ENCODE peak calls at places on chromosomes 3 and 15, in six cellular contexts. One of them, this sample, is unnamed.

GRCh38 chr3:186002884-186003472 is 65.2 kb upstream of the TRA2B start:
- DNase-seq in mammary epithelial cell: peak; percentile 41
- DNase-seq in naive thymus-derived CD4-positive, alpha-beta T cell: no peak
- DNase-seq in lung: no peak
- DNase-seq in PC-3: peak; percentile 41
- DNase-seq in neuronal stem cell: no peak
- DNase-seq in this sample: no peak

GRCh38 chr3:54951405-54951804 is 23.5 kb upstream of the LRTM1 start:
- DNase-seq in lung: peak; percentile 51
- DNase-seq in neuronal stem cell: peak; percentile 36
- DNase-seq in mammary epithelial cell: peak; percentile 17
- DNase-seq in naive thymus-derived CD4-positive, alpha-beta T cell: no peak
- DNase-seq in PC-3: peak; percentile 53
- DNase-seq in this sample: no peak

GRCh38 chr3:194572944-194573491 is 60.2 kb downstream of the TMEM44 start:
- DNase-seq in neuronal stem cell: no peak
- DNase-seq in naive thymus-derived CD4-positive, alpha-beta T cell: no peak
- DNase-seq in PC-3: no peak
- DNase-seq in lung: no peak
- DNase-seq in mammary epithelial cell: peak; percentile 62
- DNase-seq in this sample: no peak

GRCh38 chr3:42700366-42701288 is 2.0 kb downstream of the HHATL start:
- DNase-seq in mammary epithelial cell: no peak
- DNase-seq in lung: no peak
- DNase-seq in PC-3: no peak
- DNase-seq in neuronal stem cell: no peak
- DNase-seq in naive thymus-derived CD4-positive, alpha-beta T cell: no peak
- DNase-seq in this sample: no peak

GRCh38 chr15:36947035-36947719 is 153.2 kb downstream of the MEIS2 start:
- DNase-seq in lung: no peak
- DNase-seq in mammary epithelial cell: no peak
- DNase-seq in neuronal stem cell: no peak
- DNase-seq in naive thymus-derived CD4-positive, alpha-beta T cell: no peak
- DNase-seq in PC-3: no peak
- DNase-seq in this sample: no peak

GRCh38 chr3:54827056-54827687 is 100.7 kb downstream of the LRTM1 start:
- DNase-seq in lung: no peak
- DNase-seq in neuronal stem cell: no peak
- DNase-seq in mammary epithelial cell: no peak
- DNase-seq in PC-3: no peak
- DNase-seq in naive thymus-derived CD4-positive, alpha-beta T cell: no peak
- DNase-seq in this sample: no peak

GRCh38 chr15:79432345-79433311 is 492 bp downstream of the MINAR1 start:
- DNase-seq in mammary epithelial cell: peak; percentile 14
- DNase-seq in neuronal stem cell: no peak
- DNase-seq in lung: no peak
- DNase-seq in PC-3: no peak
- DNase-seq in naive thymus-derived CD4-positive, alpha-beta T cell: no peak
- DNase-seq in this sample: no peak

GRCh38 chr3:127701281-127701792 is 28.6 kb downstream of the ABTB1 start:
- DNase-seq in PC-3: no peak
- DNase-seq in lung: no peak
- DNase-seq in naive thymus-derived CD4-positive, alpha-beta T cell: no peak
- DNase-seq in neuronal stem cell: no peak
- DNase-seq in mammary epithelial cell: no peak
- DNase-seq in this sample: no peak

GRCh38 chr3:127459891-127460290 is 130.6 kb downstream of the TPRA1 start:
- DNase-seq in PC-3: no peak
- DNase-seq in lung: no peak
- DNase-seq in neuronal stem cell: no peak
- DNase-seq in mammary epithelial cell: no peak
- DNase-seq in naive thymus-derived CD4-positive, alpha-beta T cell: no peak
- DNase-seq in this sample: no peak

GRCh38 chr15:64247906-64248541 is 85.2 kb upstream of the PPIB start:
- DNase-seq in neuronal stem cell: peak; percentile 29
- DNase-seq in PC-3: peak; percentile 87
- DNase-seq in mammary epithelial cell: peak; percentile 91
- DNase-seq in naive thymus-derived CD4-positive, alpha-beta T cell: no peak
- DNase-seq in lung: no peak
- DNase-seq in this sample: no peak

GRCh38 chr3:115325539-115325938 is 178.5 kb upstream of the ZBTB20 start:
- DNase-seq in lung: no peak
- DNase-seq in naive thymus-derived CD4-positive, alpha-beta T cell: peak; percentile 9
- DNase-seq in neuronal stem cell: peak; percentile 62
- DNase-seq in mammary epithelial cell: peak; percentile 39
- DNase-seq in PC-3: peak; percentile 46
- DNase-seq in this sample: no peak

GRCh38 chr3:194638991-194639605 is 5.9 kb upstream of the TMEM44 start:
- DNase-seq in mammary epithelial cell: no peak
- DNase-seq in PC-3: no peak
- DNase-seq in lung: no peak
- DNase-seq in naive thymus-derived CD4-positive, alpha-beta T cell: no peak
- DNase-seq in neuronal stem cell: no peak
- DNase-seq in this sample: no peak

DNA sequence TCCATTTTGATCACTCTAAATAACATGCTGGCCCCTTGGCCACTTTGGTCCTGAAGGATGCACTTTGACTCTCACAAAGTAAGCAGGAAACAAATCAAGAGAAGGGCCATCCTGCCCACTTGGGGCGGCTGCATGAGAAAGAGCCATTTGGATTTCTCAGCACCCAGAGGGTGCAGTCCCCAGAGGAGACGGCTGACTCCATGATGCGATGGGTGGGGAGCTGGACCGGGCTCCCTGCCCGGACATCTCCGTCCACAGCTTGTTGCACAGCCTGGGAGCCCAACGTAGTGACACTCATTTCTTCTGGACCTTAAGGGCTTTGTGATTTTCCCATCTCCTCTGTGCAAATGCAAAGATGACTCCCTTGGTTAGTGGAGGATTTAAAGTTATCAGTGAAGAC is 4.0 kb upstream of the HRH1 start:
- DNase-seq in lung: no peak
- DNase-seq in naive thymus-derived CD4-positive, alpha-beta T cell: no peak
- DNase-seq in neuronal stem cell: no peak
- DNase-seq in PC-3: no peak
- DNase-seq in mammary epithelial cell: no peak
- DNase-seq in this sample: no peak
- H3K27me3 ChIP-seq in lung: no peaks in the 10 kb centered on the region
- H3K27me3 ChIP-seq in naive thymus-derived CD4-positive, alpha-beta T cell: no peaks in the 10 kb centered on the region
- H3K27me3 ChIP-seq in neuronal stem cell: peaks cover 22% of the 10 kb centered on the region
- H3K27me3 ChIP-seq in PC-3: no peaks in the 10 kb centered on the region
- H3K27me3 ChIP-seq in mammary epithelial cell: no peaks in the 10 kb centered on the region
- H3K27me3 ChIP-seq in this sample: peaks cover 3% of the 10 kb centered on the region

GRCh38 chr3:52039846-52040245 is 16.5 kb downstream of the DUSP7 start:
- DNase-seq in mammary epithelial cell: peak; percentile 81
- DNase-seq in PC-3: no peak
- DNase-seq in lung: peak; percentile 87
- DNase-seq in naive thymus-derived CD4-positive, alpha-beta T cell: no peak
- DNase-seq in neuronal stem cell: no peak
- DNase-seq in this sample: no peak
- H3K27ac ChIP-seq in mammary epithelial cell: peak overlapping the region; percentile 44
- H3K27ac ChIP-seq in PC-3: no peak overlapping the region
- H3K27ac ChIP-seq in lung: peak overlapping the region; percentile 35
- H3K27ac ChIP-seq in naive thymus-derived CD4-positive, alpha-beta T cell: no peak overlapping the region
- H3K27ac ChIP-seq in neuronal stem cell: no peak overlapping the region
- H3K27ac ChIP-seq in this sample: no peak overlapping the region

GRCh38 chr15:69082556-69082955 is 68.1 kb downstream of the NOX5 start:
- DNase-seq in PC-3: no peak
- DNase-seq in lung: no peak
- DNase-seq in neuronal stem cell: no peak
- DNase-seq in mammary epithelial cell: peak; percentile 2
- DNase-seq in naive thymus-derived CD4-positive, alpha-beta T cell: no peak
- DNase-seq in this sample: no peak
- H3K27me3 ChIP-seq in PC-3: no peaks in the 10 kb centered on the region
- H3K27me3 ChIP-seq in lung: no peaks in the 10 kb centered on the region
- H3K27me3 ChIP-seq in neuronal stem cell: peaks cover 36% of the 10 kb centered on the region
- H3K27me3 ChIP-seq in mammary epithelial cell: no peaks in the 10 kb centered on the region
- H3K27me3 ChIP-seq in naive thymus-derived CD4-positive, alpha-beta T cell: no peaks in the 10 kb centered on the region
- H3K27me3 ChIP-seq in this sample: no peaks in the 10 kb centered on the region

DNA sequence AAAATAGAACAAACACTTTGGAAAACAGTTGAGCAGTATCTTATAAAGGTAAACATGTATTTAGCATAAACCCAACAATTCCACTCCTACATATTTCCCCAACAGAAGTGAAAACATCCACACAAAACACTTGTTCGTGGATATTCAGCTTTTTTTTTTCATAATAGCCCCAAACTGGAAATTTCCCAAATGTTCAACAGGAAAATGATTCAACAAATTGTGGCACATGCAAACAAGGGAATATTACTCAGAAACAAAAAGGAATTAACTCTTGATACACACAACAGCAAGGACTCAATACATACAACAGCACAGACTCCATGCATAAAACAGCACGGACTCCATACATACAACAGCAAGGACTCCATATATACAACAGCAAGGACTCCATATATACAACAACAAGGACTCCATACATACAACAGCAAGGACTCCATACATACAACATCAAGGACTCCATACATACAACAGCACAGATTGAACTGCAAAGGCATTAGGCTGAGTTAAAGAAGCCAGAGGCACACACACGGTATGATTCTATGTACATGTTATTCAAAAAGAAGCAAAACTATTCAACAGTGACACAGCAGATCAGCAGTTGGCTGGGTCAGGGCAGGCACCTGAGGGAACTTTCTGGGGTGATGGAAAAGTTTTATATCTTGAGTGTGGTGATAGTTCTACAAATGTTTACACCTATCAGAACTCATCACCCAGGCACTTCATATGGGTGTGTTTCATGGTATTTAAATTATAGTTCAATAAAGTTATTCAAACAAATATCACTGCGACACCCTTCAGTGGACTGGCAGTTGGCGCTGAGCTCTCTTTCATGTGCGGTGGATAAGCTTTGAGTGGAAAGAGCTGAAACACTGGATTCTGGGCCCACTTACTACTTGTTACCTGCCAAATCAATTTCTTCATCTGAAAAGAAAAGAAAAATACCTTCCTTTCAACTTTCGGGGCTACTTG is 28.2 kb downstream of the RFTN1 start:
- DNase-seq in mammary epithelial cell: no peak
- DNase-seq in naive thymus-derived CD4-positive, alpha-beta T cell: no peak
- DNase-seq in lung: no peak
- DNase-seq in neuronal stem cell: no peak
- DNase-seq in PC-3: no peak
- DNase-seq in this sample: no peak
- H3K27ac ChIP-seq in mammary epithelial cell: no peak overlapping the region
- H3K27ac ChIP-seq in naive thymus-derived CD4-positive, alpha-beta T cell: no peak overlapping the region
- H3K27ac ChIP-seq in lung: no peak overlapping the region
- H3K27ac ChIP-seq in neuronal stem cell: no peak overlapping the region
- H3K27ac ChIP-seq in PC-3: no peak overlapping the region
- H3K27ac ChIP-seq in this sample: no peak overlapping the region

DNA sequence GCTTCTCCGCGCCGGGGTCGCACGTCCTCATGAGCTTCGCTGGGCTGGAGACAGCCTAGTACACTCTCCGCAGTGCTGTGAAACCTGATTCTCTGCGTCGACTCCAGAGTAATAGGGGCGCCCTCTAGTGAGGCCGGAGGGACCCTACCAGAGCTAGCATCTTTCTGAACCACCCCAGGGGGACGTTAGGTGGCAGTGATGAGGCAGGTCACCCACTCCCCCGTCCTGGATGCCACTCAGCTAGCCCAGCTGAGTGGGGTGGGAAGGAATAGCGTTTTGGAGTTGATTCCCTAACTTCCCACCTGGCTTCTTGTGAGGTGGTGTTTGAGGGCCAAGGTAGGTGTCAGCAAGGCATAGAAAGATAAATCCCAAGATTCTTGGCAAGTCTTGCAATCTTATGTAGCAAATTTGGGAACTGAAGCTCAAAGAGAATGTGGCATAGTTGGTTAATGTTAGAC is 4.0 kb downstream of the DUOXA2 start:
- DNase-seq in neuronal stem cell: peak; percentile 88
- DNase-seq in lung: peak; percentile 86
- DNase-seq in PC-3: peak; percentile 93
- DNase-seq in mammary epithelial cell: peak; percentile 74
- DNase-seq in naive thymus-derived CD4-positive, alpha-beta T cell: peak; percentile 86
- DNase-seq in this sample: peak; percentile 85
- H3K27me3 ChIP-seq in neuronal stem cell: peaks cover 61% of the 10 kb centered on the region
- H3K27me3 ChIP-seq in lung: peaks cover 3% of the 10 kb centered on the region
- H3K27me3 ChIP-seq in PC-3: peaks cover 10% of the 10 kb centered on the region
- H3K27me3 ChIP-seq in mammary epithelial cell: peaks cover 38% of the 10 kb centered on the region
- H3K27me3 ChIP-seq in naive thymus-derived CD4-positive, alpha-beta T cell: peaks cover 27% of the 10 kb centered on the region
- H3K27me3 ChIP-seq in this sample: peaks cover 31% of the 10 kb centered on the region

GRCh38 chr3:177672252-177672911 is 475.1 kb upstream of the TBL1XR1 start:
- DNase-seq in naive thymus-derived CD4-positive, alpha-beta T cell: no peak
- DNase-seq in PC-3: no peak
- DNase-seq in mammary epithelial cell: no peak
- DNase-seq in lung: no peak
- DNase-seq in neuronal stem cell: no peak
- DNase-seq in this sample: no peak
- H3K27ac ChIP-seq in naive thymus-derived CD4-positive, alpha-beta T cell: no peak overlapping the region
- H3K27ac ChIP-seq in PC-3: no peak overlapping the region
- H3K27ac ChIP-seq in mammary epithelial cell: no peak overlapping the region
- H3K27ac ChIP-seq in lung: no peak overlapping the region
- H3K27ac ChIP-seq in neuronal stem cell: no peak overlapping the region
- H3K27ac ChIP-seq in this sample: no peak overlapping the region

GRCh38 chr15:98568382-98569017 is 79.8 kb upstream of the IGF1R start:
- DNase-seq in neuronal stem cell: no peak
- DNase-seq in naive thymus-derived CD4-positive, alpha-beta T cell: no peak
- DNase-seq in mammary epithelial cell: no peak
- DNase-seq in lung: no peak
- DNase-seq in PC-3: no peak
- DNase-seq in this sample: no peak
- H3K27me3 ChIP-seq in neuronal stem cell: no peaks in the 10 kb centered on the region
- H3K27me3 ChIP-seq in naive thymus-derived CD4-positive, alpha-beta T cell: no peaks in the 10 kb centered on the region
- H3K27me3 ChIP-seq in mammary epithelial cell: no peaks in the 10 kb centered on the region
- H3K27me3 ChIP-seq in lung: no peaks in the 10 kb centered on the region
- H3K27me3 ChIP-seq in PC-3: peaks cover 63% of the 10 kb centered on the region
- H3K27me3 ChIP-seq in this sample: no peaks in the 10 kb centered on the region

GRCh38 chr3:66392966-66393485 is 107.8 kb downstream of the LRIG1 start:
- DNase-seq in PC-3: no peak
- DNase-seq in lung: no peak
- DNase-seq in neuronal stem cell: no peak
- DNase-seq in naive thymus-derived CD4-positive, alpha-beta T cell: peak; percentile 7
- DNase-seq in mammary epithelial cell: no peak
- DNase-seq in this sample: no peak
- H3K27ac ChIP-seq in PC-3: no peak overlapping the region
- H3K27ac ChIP-seq in lung: peak overlapping the region; percentile 65
- H3K27ac ChIP-seq in neuronal stem cell: no peak overlapping the region
- H3K27ac ChIP-seq in naive thymus-derived CD4-positive, alpha-beta T cell: peak overlapping the region; percentile 48
- H3K27ac ChIP-seq in mammary epithelial cell: no peak overlapping the region
- H3K27ac ChIP-seq in this sample: peak overlapping the region; percentile 57

GRCh38 chr15:88511161-88511560 is 35.3 kb downstream of the DET1 start:
- DNase-seq in lung: no peak
- DNase-seq in PC-3: no peak
- DNase-seq in mammary epithelial cell: no peak
- DNase-seq in neuronal stem cell: no peak
- DNase-seq in naive thymus-derived CD4-positive, alpha-beta T cell: no peak
- DNase-seq in this sample: no peak

GRCh38 chr15:88512606-88513005 is 33.9 kb downstream of the DET1 start:
- DNase-seq in neuronal stem cell: no peak
- DNase-seq in naive thymus-derived CD4-positive, alpha-beta T cell: no peak
- DNase-seq in PC-3: peak; percentile 24
- DNase-seq in mammary epithelial cell: no peak
- DNase-seq in lung: no peak
- DNase-seq in this sample: no peak

GRCh38 chr15:88509321-88509720 is 37.2 kb downstream of the DET1 start:
- DNase-seq in neuronal stem cell: no peak
- DNase-seq in PC-3: no peak
- DNase-seq in mammary epithelial cell: no peak
- DNase-seq in lung: no peak
- DNase-seq in naive thymus-derived CD4-positive, alpha-beta T cell: no peak
- DNase-seq in this sample: no peak

GRCh38 chr15:88513195-88513594 is 33.3 kb downstream of the DET1 start:
- DNase-seq in lung: no peak
- DNase-seq in mammary epithelial cell: peak; percentile 6
- DNase-seq in naive thymus-derived CD4-positive, alpha-beta T cell: no peak
- DNase-seq in PC-3: peak; percentile 51
- DNase-seq in neuronal stem cell: no peak
- DNase-seq in this sample: no peak

GRCh38 chr15:88509964-88510363 is 36.5 kb downstream of the DET1 start:
- DNase-seq in PC-3: no peak
- DNase-seq in mammary epithelial cell: no peak
- DNase-seq in lung: no peak
- DNase-seq in naive thymus-derived CD4-positive, alpha-beta T cell: no peak
- DNase-seq in neuronal stem cell: no peak
- DNase-seq in this sample: no peak
- H3K27me3 ChIP-seq in PC-3: no peaks in the 10 kb centered on the region
- H3K27me3 ChIP-seq in mammary epithelial cell: no peaks in the 10 kb centered on the region
- H3K27me3 ChIP-seq in lung: no peaks in the 10 kb centered on the region
- H3K27me3 ChIP-seq in naive thymus-derived CD4-positive, alpha-beta T cell: no peaks in the 10 kb centered on the region
- H3K27me3 ChIP-seq in neuronal stem cell: no peaks in the 10 kb centered on the region
- H3K27me3 ChIP-seq in this sample: no peaks in the 10 kb centered on the region